ENCODE peak calls at places on chromosomes 6 and 20, in ten cellular contexts. K is transverse colon; T is mucosa of descending colon; H is heart right ventricle; D is LNCaP clone FGC; V is neural crest cell; W is AML-193; P is OCI-LY7; S is caudate nucleus; X is stimulated activated CD4-positive, alpha-beta T cell treated with anti-CD3 and anti-CD28 coated beads, Interleukin-4, amount 100 ng/mL, for 48 hours. Y is an unnamed sample.

GRCh38 chr20:48763183-48764030 is 64.4 kb downstream of the PREX1 start:
- DNase-seq in V (peak), X (no peak), H (peak), S (no peak), W (no peak), P (no peak), T (peak), D (no peak), K (no peak), Y (no peak)

GRCh38 chr6:158621694-158622544 is 22.6 kb downstream of the DYNLT1 start:
- DNase-seq in V (no peak), K (no peak), S (no peak), P (no peak), X (no peak), T (no peak), D (no peak), H (no peak), W (no peak), Y (no peak)

GRCh38 chr6:167817729-167818128 is 9.0 kb upstream of the AFDN start:
- DNase-seq in S (no peak), P (no peak), T (no peak), X (no peak), W (no peak), H (no peak), V (no peak), K (no peak), D (no peak), Y (no peak)

GRCh38 chr6:135128268-135128914 is 52.7 kb upstream of the MYB start:
- DNase-seq in W (no peak), D (no peak), K (no peak), V (no peak), X (peak), H (no peak), P (no peak), S (no peak), T (no peak), Y (peak)

GRCh38 chr20:58514321-58515239 is 619 bp downstream of the APCDD1L start:
- DNase-seq in V (no peak), P (no peak), X (no peak), W (no peak), D (no peak), H (no peak), K (no peak), S (no peak), T (no peak), Y (no peak)

GRCh38 chr6:100504786-100505737 is 40.3 kb upstream of the SIM1 start:
- DNase-seq in H (no peak), D (no peak), X (no peak), T (no peak), P (no peak), V (no peak), K (no peak), S (no peak), W (no peak), Y (no peak)

GRCh38 chr6:13278991-13279390 is 49.3 kb downstream of the TBC1D7 start:
- DNase-seq in T (no peak), P (no peak), H (no peak), W (no peak), K (no peak), X (no peak), D (no peak), S (no peak), V (no peak), Y (no peak)

GRCh38 chr6:8556370-8557018 is 121.1 kb upstream of the SLC35B3 start:
- DNase-seq in D (peak), K (no peak), P (no peak), X (no peak), V (no peak), S (no peak), W (no peak), T (no peak), H (no peak), Y (no peak)

GRCh38 chr6:167893416-167893815 is 66.7 kb downstream of the AFDN start:
- DNase-seq in P (no peak), V (no peak), D (no peak), W (no peak), S (no peak), T (no peak), X (no peak), H (no peak), K (no peak), Y (no peak)

GRCh38 chr20:38272961-38273360 is 12.4 kb upstream of the KIAA1755 start:
- DNase-seq in D (no peak), S (no peak), X (no peak), H (no peak), T (no peak), W (no peak), V (no peak), K (no peak), P (no peak), Y (no peak)

GRCh38 chr6:134373282-134373922 is 55.5 kb upstream of the SGK1 start:
- DNase-seq in T (no peak), H (no peak), V (no peak), P (peak), K (peak), W (peak), S (no peak), D (no peak), X (no peak), Y (peak)

GRCh38 chr6:122845916-122846632 is 57.0 kb downstream of the SMPDL3A start:
- DNase-seq in H (no peak), T (no peak), S (no peak), W (no peak), K (no peak), X (no peak), V (no peak), P (no peak), D (no peak), Y (no peak)

GRCh38 chr20:56517641-56518040 is 6.9 kb upstream of the FAM209A start:
- DNase-seq in D (no peak), V (no peak), X (no peak), W (no peak), S (no peak), K (no peak), T (no peak), P (no peak), H (no peak), Y (no peak)

GRCh38 chr20:25496968-25497401 is 88.3 kb downstream of the NINL start:
- DNase-seq in P (no peak), X (no peak), V (no peak), T (no peak), W (no peak), S (no peak), K (no peak), H (no peak), D (peak), Y (no peak)

GRCh38 chr6:79440590-79440989 is 96.6 kb downstream of the LCA5 start:
- DNase-seq in K (no peak), S (no peak), P (no peak), W (no peak), V (no peak), T (no peak), D (no peak), H (no peak), X (no peak), Y (no peak)